ENCODE peak calls at places on chromosomes 13 and 19, in five cellular contexts. One of them, this sample, is unnamed.

GRCh38 chr19:51329411-51329810 is 12.5 kb downstream of the VSIG10L start:
- DNase-seq in Peyer's patch: no peak
- DNase-seq in A549: no peak
- DNase-seq in body of pancreas: no peak
- DNase-seq in tibial nerve: no peak
- DNase-seq in this sample: no peak

GRCh38 chr13:110089100-110089499 is 217.9 kb downstream of the COL4A1 start:
- DNase-seq in Peyer's patch: no peak
- DNase-seq in A549: no peak
- DNase-seq in body of pancreas: no peak
- DNase-seq in tibial nerve: no peak
- DNase-seq in this sample: no peak

GRCh38 chr13:114236224-114236623 is 1.5 kb downstream of the CDC16 start:
- DNase-seq in A549: no peak
- DNase-seq in tibial nerve: no peak
- DNase-seq in Peyer's patch: no peak
- DNase-seq in body of pancreas: no peak
- DNase-seq in this sample: no peak

GRCh38 chr19:29484876-29485275 is 40.9 kb upstream of the VSTM2B start:
- DNase-seq in A549: no peak
- DNase-seq in body of pancreas: no peak
- DNase-seq in tibial nerve: no peak
- DNase-seq in Peyer's patch: peak; percentile 2
- DNase-seq in this sample: no peak

GRCh38 chr13:71624641-71625040 is 242.4 kb downstream of the DACH1 start:
- DNase-seq in body of pancreas: no peak
- DNase-seq in tibial nerve: no peak
- DNase-seq in A549: no peak
- DNase-seq in Peyer's patch: no peak
- DNase-seq in this sample: no peak

GRCh38 chr13:60402022-60402421 is 5.0 kb downstream of the TDRD3 start:
- DNase-seq in tibial nerve: no peak
- DNase-seq in body of pancreas: no peak
- DNase-seq in Peyer's patch: no peak
- DNase-seq in A549: peak; percentile 36
- DNase-seq in this sample: no peak

GRCh38 chr19:42207767-42208259 is 9.7 kb downstream of the DEDD2 start:
- DNase-seq in tibial nerve: no peak
- DNase-seq in A549: peak; percentile 70
- DNase-seq in body of pancreas: no peak
- DNase-seq in Peyer's patch: no peak
- DNase-seq in this sample: peak; percentile 87

GRCh38 chr13:99307648-99308339 is 595 bp upstream of the GPR183 start:
- DNase-seq in Peyer's patch: peak; percentile 74
- DNase-seq in tibial nerve: no peak
- DNase-seq in A549: peak; percentile 10
- DNase-seq in body of pancreas: peak; percentile 54
- DNase-seq in this sample: peak; percentile 68

GRCh38 chr13:98549006-98549727 is 27.7 kb downstream of the STK24 start:
- DNase-seq in Peyer's patch: peak; percentile 32
- DNase-seq in A549: no peak
- DNase-seq in tibial nerve: no peak
- DNase-seq in body of pancreas: no peak
- DNase-seq in this sample: peak; percentile 87

GRCh38 chr13:105346141-105346766 is 1189.2 kb downstream of the EFNB2 start:
- DNase-seq in body of pancreas: no peak
- DNase-seq in A549: peak; percentile 33
- DNase-seq in Peyer's patch: no peak
- DNase-seq in tibial nerve: no peak
- DNase-seq in this sample: no peak

GRCh38 chr13:20137875-20138274 is 23.0 kb downstream of the GJA3 start:
- DNase-seq in tibial nerve: no peak
- DNase-seq in Peyer's patch: no peak
- DNase-seq in A549: no peak
- DNase-seq in body of pancreas: no peak
- DNase-seq in this sample: no peak

GRCh38 chr19:19071897-19072296 is 8.1 kb downstream of the SLC25A42 start:
- DNase-seq in tibial nerve: no peak
- DNase-seq in A549: no peak
- DNase-seq in Peyer's patch: no peak
- DNase-seq in body of pancreas: no peak
- DNase-seq in this sample: no peak

GRCh38 chr13:34507630-34508029 is 434.4 kb upstream of the NBEA start:
- DNase-seq in A549: no peak
- DNase-seq in Peyer's patch: no peak
- DNase-seq in tibial nerve: no peak
- DNase-seq in body of pancreas: no peak
- DNase-seq in this sample: no peak

GRCh38 chr13:64684685-64685431 is 2545.3 kb downstream of the PCDH9 start:
- DNase-seq in A549: no peak
- DNase-seq in body of pancreas: no peak
- DNase-seq in Peyer's patch: no peak
- DNase-seq in tibial nerve: no peak
- DNase-seq in this sample: no peak

GRCh38 chr13:77537302-77537919 is 1.9 kb downstream of the SCEL start:
- DNase-seq in Peyer's patch: no peak
- DNase-seq in A549: no peak
- DNase-seq in body of pancreas: no peak
- DNase-seq in tibial nerve: no peak
- DNase-seq in this sample: no peak

GRCh38 chr19:29560313-29561075 is 34.7 kb downstream of the VSTM2B start:
- DNase-seq in A549: no peak
- DNase-seq in body of pancreas: no peak
- DNase-seq in tibial nerve: no peak
- DNase-seq in Peyer's patch: no peak
- DNase-seq in this sample: no peak

GRCh38 chr19:29683009-29683408 is 17.7 kb downstream of the PLEKHF1 start:
- DNase-seq in tibial nerve: no peak
- DNase-seq in A549: no peak
- DNase-seq in body of pancreas: no peak
- DNase-seq in Peyer's patch: no peak
- DNase-seq in this sample: peak; percentile 53

GRCh38 chr19:16861875-16862274 is 26.9 kb upstream of the F2RL3 start:
- DNase-seq in tibial nerve: no peak
- DNase-seq in A549: no peak
- DNase-seq in Peyer's patch: no peak
- DNase-seq in body of pancreas: no peak
- DNase-seq in this sample: no peak

GRCh38 chr13:83065136-83065535 is 817.1 kb downstream of the SLITRK1 start:
- DNase-seq in Peyer's patch: no peak
- DNase-seq in body of pancreas: peak; percentile 29
- DNase-seq in tibial nerve: peak; percentile 31
- DNase-seq in A549: no peak
- DNase-seq in this sample: no peak

GRCh38 chr13:23621316-23621645 is 51.1 kb downstream of the TNFRSF19 start:
- DNase-seq in Peyer's patch: no peak
- DNase-seq in A549: peak; percentile 57
- DNase-seq in tibial nerve: no peak
- DNase-seq in body of pancreas: no peak
- DNase-seq in this sample: peak; percentile 8

GRCh38 chr13:95275322-95276118 is 25.7 kb downstream of the ABCC4 start:
- DNase-seq in tibial nerve: no peak
- DNase-seq in Peyer's patch: no peak
- DNase-seq in A549: no peak
- DNase-seq in body of pancreas: no peak
- DNase-seq in this sample: no peak

GRCh38 chr13:64934569-64935362 is 2295.4 kb downstream of the PCDH9 start:
- DNase-seq in body of pancreas: no peak
- DNase-seq in tibial nerve: no peak
- DNase-seq in A549: no peak
- DNase-seq in Peyer's patch: no peak
- DNase-seq in this sample: no peak

GRCh38 chr19:47637550-47637949 is 28.6 kb downstream of the BICRA start:
- DNase-seq in tibial nerve: no peak
- DNase-seq in A549: no peak
- DNase-seq in body of pancreas: no peak
- DNase-seq in Peyer's patch: no peak
- DNase-seq in this sample: peak; percentile 92

GRCh38 chr19:42926781-42927180 is 9.1 kb upstream of the PSG6 start:
- DNase-seq in A549: no peak
- DNase-seq in Peyer's patch: no peak
- DNase-seq in body of pancreas: no peak
- DNase-seq in tibial nerve: no peak
- DNase-seq in this sample: no peak

GRCh38 chr19:50551034-50551712 is 17.1 kb downstream of the LRRC4B start:
- DNase-seq in tibial nerve: no peak
- DNase-seq in A549: no peak
- DNase-seq in body of pancreas: no peak
- DNase-seq in Peyer's patch: no peak
- DNase-seq in this sample: no peak

GRCh38 chr13:28451482-28452217 is 43.3 kb downstream of the FLT1 start:
- DNase-seq in body of pancreas: no peak
- DNase-seq in tibial nerve: no peak
- DNase-seq in A549: no peak
- DNase-seq in Peyer's patch: no peak
- DNase-seq in this sample: no peak

DNA sequence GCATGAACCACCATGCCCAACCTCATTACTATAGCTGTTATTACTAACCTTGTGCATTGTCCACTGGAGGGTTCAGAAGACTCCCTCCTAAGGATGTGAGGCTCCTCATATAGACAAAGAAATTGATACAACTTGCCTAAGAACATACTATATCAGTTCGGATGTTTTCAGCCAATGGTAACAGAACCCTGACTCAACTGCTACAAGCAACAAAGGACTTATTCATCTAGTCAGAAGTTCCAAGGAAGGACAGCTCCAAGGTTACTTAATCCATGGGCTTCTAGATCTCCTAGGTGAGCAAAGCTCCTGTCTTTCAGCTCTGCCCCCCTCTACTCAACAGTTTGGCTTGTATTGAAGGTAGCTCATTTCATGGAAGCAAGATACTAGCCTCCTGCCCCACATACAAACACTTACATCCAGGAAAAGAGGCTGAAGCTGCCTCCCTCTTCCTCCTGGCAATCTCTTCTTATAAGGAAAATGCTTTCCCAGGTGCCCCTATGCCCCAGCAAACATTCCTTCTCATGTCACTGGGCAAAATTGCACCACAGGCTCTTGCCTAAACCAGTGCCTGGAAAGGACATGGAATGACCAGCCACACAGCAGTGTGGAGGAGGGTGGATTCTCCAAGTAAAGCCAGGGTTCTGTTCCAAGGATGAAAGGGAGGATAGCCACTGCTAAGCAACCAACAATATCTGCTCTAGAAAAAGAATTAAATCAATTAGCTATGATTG is 497.9 kb downstream of the FOXO1 start:
- DNase-seq in A549: no peak
- DNase-seq in body of pancreas: no peak
- DNase-seq in Peyer's patch: no peak
- DNase-seq in tibial nerve: no peak
- DNase-seq in this sample: no peak
- TF ChIP-seq POLR2A in A549: no peak
- TF ChIP-seq POLR2A in body of pancreas: no peak
- TF ChIP-seq POLR2A in Peyer's patch: no peak
- TF ChIP-seq POLR2A in tibial nerve: no peak
- TF ChIP-seq POLR2A in this sample: no peak

GRCh38 chr19:30691767-30692516 is 319.8 kb downstream of the ZNF536 start:
- DNase-seq in Peyer's patch: no peak
- DNase-seq in tibial nerve: no peak
- DNase-seq in body of pancreas: no peak
- DNase-seq in A549: no peak
- DNase-seq in this sample: no peak
- H3K4me3 ChIP-seq in Peyer's patch: no peak overlapping the region
- H3K4me3 ChIP-seq in tibial nerve: peak overlapping the region; percentile 3
- H3K4me3 ChIP-seq in body of pancreas: no peak overlapping the region
- H3K4me3 ChIP-seq in A549: no peak overlapping the region
- H3K4me3 ChIP-seq in this sample: no peak overlapping the region

GRCh38 chr19:41161903-41162302 is 31.1 kb upstream of the CYP2S1 start:
- DNase-seq in tibial nerve: no peak
- DNase-seq in body of pancreas: no peak
- DNase-seq in A549: peak; percentile 74
- DNase-seq in Peyer's patch: no peak
- DNase-seq in this sample: no peak
- TF ChIP-seq POLR2A in tibial nerve: no peak
- TF ChIP-seq POLR2A in body of pancreas: no peak
- TF ChIP-seq POLR2A in A549: no peak
- TF ChIP-seq POLR2A in Peyer's patch: no peak
- TF ChIP-seq POLR2A in this sample: no peak

DNA sequence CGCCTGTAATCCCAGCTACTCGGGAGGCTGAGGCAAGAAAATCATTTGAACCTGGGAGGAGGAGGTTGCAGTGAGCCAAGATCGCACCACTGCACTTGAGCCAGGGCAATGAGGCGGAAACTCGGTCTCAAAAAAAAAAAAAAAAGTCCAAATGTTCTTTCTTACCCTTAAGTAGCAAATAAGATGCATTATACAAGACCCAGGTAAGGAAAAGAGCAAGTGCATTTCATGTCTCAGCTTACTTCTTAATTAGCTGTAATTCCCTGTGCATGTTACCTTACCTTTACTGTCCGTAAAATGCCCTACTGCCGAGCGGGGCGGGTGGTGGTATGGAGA is 3.8 kb upstream of the ZNF681 start:
- DNase-seq in Peyer's patch: no peak
- DNase-seq in body of pancreas: no peak
- DNase-seq in tibial nerve: no peak
- DNase-seq in A549: no peak
- DNase-seq in this sample: no peak
- H3K4me3 ChIP-seq in Peyer's patch: peak overlapping the region; percentile 90
- H3K4me3 ChIP-seq in body of pancreas: no peak overlapping the region
- H3K4me3 ChIP-seq in tibial nerve: peak overlapping the region; percentile 42
- H3K4me3 ChIP-seq in A549: no peak overlapping the region
- H3K4me3 ChIP-seq in this sample: peak overlapping the region; percentile 44